ENCODE peak calls at places on chromosomes 3 and 15, in four cellular contexts. One of them, this sample, is unnamed. For H3K9me3, the result is how much of the 10 kb centered on the place peaks cover.

GRCh38 chr15:65245096-65245849 is 34.0 kb upstream of the CILP start:
- DNase-seq in A673: no peak
- DNase-seq in right cardiac atrium: peak
- DNase-seq in iPS DF 6.9: no peak
- DNase-seq in this sample: no peak

GRCh38 chr3:38834717-38835116 is 18.7 kb upstream of the SCN10A start:
- DNase-seq in A673: no peak
- DNase-seq in right cardiac atrium: no peak
- DNase-seq in iPS DF 6.9: no peak
- DNase-seq in this sample: no peak

GRCh38 chr15:38844683-38845195 is 280.1 kb upstream of the RASGRP1 start:
- DNase-seq in A673: no peak
- DNase-seq in right cardiac atrium: no peak
- DNase-seq in iPS DF 6.9: no peak
- DNase-seq in this sample: no peak

GRCh38 chr3:171116365-171116764 is 89.8 kb upstream of the SLC2A2 start:
- DNase-seq in A673: peak
- DNase-seq in right cardiac atrium: no peak
- DNase-seq in iPS DF 6.9: no peak
- DNase-seq in this sample: no peak

GRCh38 chr3:184636774-184637316 is 75.0 kb downstream of the MAGEF1 start:
- DNase-seq in A673: no peak
- DNase-seq in right cardiac atrium: no peak
- DNase-seq in iPS DF 6.9: no peak
- DNase-seq in this sample: no peak

GRCh38 chr15:47620960-47621681 is 96.2 kb upstream of the SEMA6D start:
- DNase-seq in A673: no peak
- DNase-seq in right cardiac atrium: no peak
- DNase-seq in iPS DF 6.9: no peak
- DNase-seq in this sample: no peak

GRCh38 chr3:56136514-56136913 is 331.8 kb downstream of the ERC2 start:
- DNase-seq in A673: no peak
- DNase-seq in right cardiac atrium: no peak
- DNase-seq in iPS DF 6.9: no peak
- DNase-seq in this sample: no peak

GRCh38 chr3:194269610-194270145 is 81.5 kb downstream of the CPN2 start:
- DNase-seq in A673: no peak
- DNase-seq in right cardiac atrium: peak
- DNase-seq in iPS DF 6.9: no peak
- DNase-seq in this sample: no peak

GRCh38 chr3:111739241-111739952 is 119.7 kb upstream of the PHLDB2 start:
- DNase-seq in A673: no peak
- DNase-seq in right cardiac atrium: no peak
- DNase-seq in iPS DF 6.9: no peak
- DNase-seq in this sample: no peak

GRCh38 chr3:186828340-186828739 is 14.2 kb upstream of the ADIPOQ start:
- DNase-seq in A673: no peak
- DNase-seq in right cardiac atrium: no peak
- DNase-seq in iPS DF 6.9: no peak
- DNase-seq in this sample: no peak

GRCh38 chr15:60219841-60220240 is 177.9 kb downstream of the ANXA2 start:
- DNase-seq in A673: no peak
- DNase-seq in right cardiac atrium: no peak
- DNase-seq in iPS DF 6.9: no peak
- DNase-seq in this sample: no peak

GRCh38 chr15:96551196-96551595 is 220.7 kb downstream of the NR2F2 start:
- DNase-seq in A673: no peak
- DNase-seq in right cardiac atrium: no peak
- DNase-seq in iPS DF 6.9: no peak
- DNase-seq in this sample: no peak

GRCh38 chr15:65583701-65584100 is 27.2 kb downstream of the INTS14 start:
- DNase-seq in A673: no peak
- DNase-seq in right cardiac atrium: no peak
- DNase-seq in iPS DF 6.9: no peak
- DNase-seq in this sample: peak

GRCh38 chr15:64045774-64046346 is 425 bp downstream of the DAPK2 start:
- DNase-seq in A673: no peak
- DNase-seq in right cardiac atrium: peak
- DNase-seq in iPS DF 6.9: no peak
- DNase-seq in this sample: peak

GRCh38 chr3:124084398-124084881 is 92.5 kb upstream of the ROPN1 start:
- DNase-seq in A673: no peak
- DNase-seq in right cardiac atrium: no peak
- DNase-seq in iPS DF 6.9: no peak
- DNase-seq in this sample: no peak

GRCh38 chr15:101049856-101050646 is 130.9 kb downstream of the LRRK1 start:
- DNase-seq in A673: no peak
- DNase-seq in right cardiac atrium: peak
- DNase-seq in iPS DF 6.9: no peak
- DNase-seq in this sample: no peak

GRCh38 chr3:127962937-127963336 is 47.9 kb downstream of the KBTBD12 start:
- DNase-seq in A673: no peak
- DNase-seq in right cardiac atrium: no peak
- DNase-seq in iPS DF 6.9: no peak
- DNase-seq in this sample: no peak

GRCh38 chr3:62289922-62290321 is 83.4 kb downstream of the FEZF2 start:
- DNase-seq in A673: no peak
- DNase-seq in right cardiac atrium: no peak
- DNase-seq in iPS DF 6.9: no peak
- DNase-seq in this sample: no peak

GRCh38 chr3:8869613-8870012 is 93.7 kb downstream of the RAD18 start:
- DNase-seq in A673: no peak
- DNase-seq in right cardiac atrium: no peak
- DNase-seq in iPS DF 6.9: no peak
- DNase-seq in this sample: no peak

GRCh38 chr3:59128685-59129084 is 78.9 kb upstream of the CFAP20DC start:
- DNase-seq in A673: no peak
- DNase-seq in right cardiac atrium: no peak
- DNase-seq in iPS DF 6.9: peak
- DNase-seq in this sample: no peak

GRCh38 chr3:191136347-191136746 is 62.7 kb upstream of the OSTN start:
- DNase-seq in A673: peak
- DNase-seq in right cardiac atrium: no peak
- DNase-seq in iPS DF 6.9: peak
- DNase-seq in this sample: no peak

GRCh38 chr15:71806452-71806931 is 3.9 kb upstream of the NR2E3 start:
- DNase-seq in A673: peak
- DNase-seq in right cardiac atrium: no peak
- DNase-seq in iPS DF 6.9: no peak
- DNase-seq in this sample: no peak

GRCh38 chr15:58474741-58475323 is 43.0 kb downstream of the LIPC start:
- DNase-seq in A673: no peak
- DNase-seq in right cardiac atrium: no peak
- DNase-seq in iPS DF 6.9: no peak
- DNase-seq in this sample: no peak

GRCh38 chr3:60920519-60920918 is 330.7 kb downstream of the FHIT start:
- DNase-seq in A673: peak
- DNase-seq in right cardiac atrium: no peak
- DNase-seq in iPS DF 6.9: no peak
- DNase-seq in this sample: no peak

GRCh38 chr3:156676467-156677119 is 2.2 kb downstream of the TIPARP start:
- DNase-seq in A673: peak
- DNase-seq in right cardiac atrium: no peak
- DNase-seq in iPS DF 6.9: no peak
- DNase-seq in this sample: no peak

GRCh38 chr15:100732359-100733055 is 130.1 kb downstream of the ASB7 start:
- DNase-seq in A673: no peak
- DNase-seq in right cardiac atrium: no peak
- DNase-seq in iPS DF 6.9: no peak
- DNase-seq in this sample: no peak

GRCh38 chr3:113721638-113722037 is 24.4 kb downstream of the NAA50 start:
- DNase-seq in A673: no peak
- DNase-seq in right cardiac atrium: no peak
- DNase-seq in iPS DF 6.9: no peak
- DNase-seq in this sample: no peak

GRCh38 chr3:188554404-188554803 is 400.4 kb downstream of the LPP start:
- DNase-seq in A673: no peak
- DNase-seq in right cardiac atrium: no peak
- DNase-seq in iPS DF 6.9: no peak
- DNase-seq in this sample: no peak

GRCh38 chr3:48413611-48414010 is 16.3 kb downstream of the PLXNB1 start:
- DNase-seq in A673: no peak
- DNase-seq in right cardiac atrium: no peak
- DNase-seq in iPS DF 6.9: no peak
- DNase-seq in this sample: no peak

GRCh38 chr3:136332776-136333175 is 82.6 kb downstream of the PCCB start:
- DNase-seq in A673: no peak
- DNase-seq in right cardiac atrium: no peak
- DNase-seq in iPS DF 6.9: no peak
- DNase-seq in this sample: no peak

GRCh38 chr3:186640473-186640818 is 247 bp downstream of the FETUB start:
- DNase-seq in A673: peak
- DNase-seq in right cardiac atrium: peak
- DNase-seq in iPS DF 6.9: no peak
- DNase-seq in this sample: no peak

GRCh38 chr15:39429898-39430357 is 151.0 kb upstream of the THBS1 start:
- DNase-seq in A673: no peak
- DNase-seq in right cardiac atrium: no peak
- DNase-seq in iPS DF 6.9: no peak
- DNase-seq in this sample: no peak

GRCh38 chr3:127033171-127033570 is 50.3 kb downstream of the PLXNA1 start:
- DNase-seq in A673: no peak
- DNase-seq in right cardiac atrium: no peak
- DNase-seq in iPS DF 6.9: no peak
- DNase-seq in this sample: no peak

GRCh38 chr3:160870327-160870726 is 114.3 kb downstream of the PPM1L start:
- DNase-seq in A673: no peak
- DNase-seq in right cardiac atrium: no peak
- DNase-seq in iPS DF 6.9: no peak
- DNase-seq in this sample: no peak

GRCh38 chr3:186514296-186515002 is 29.7 kb downstream of the CRYGS start:
- DNase-seq in A673: peak
- DNase-seq in right cardiac atrium: no peak
- DNase-seq in iPS DF 6.9: no peak
- DNase-seq in this sample: no peak

GRCh38 chr3:65039754-65040210 is 352.0 kb upstream of the ADAMTS9 start:
- DNase-seq in A673: no peak
- DNase-seq in right cardiac atrium: no peak
- DNase-seq in iPS DF 6.9: no peak
- DNase-seq in this sample: no peak

GRCh38 chr15:85598718-85599398 is 195.9 kb downstream of the KLHL25 start:
- DNase-seq in A673: no peak
- DNase-seq in right cardiac atrium: no peak
- DNase-seq in iPS DF 6.9: no peak
- DNase-seq in this sample: no peak

GRCh38 chr15:25055356-25056068 is 100.7 kb downstream of the SNRPN start:
- DNase-seq in A673: no peak
- DNase-seq in right cardiac atrium: no peak
- DNase-seq in iPS DF 6.9: no peak
- DNase-seq in this sample: no peak
- H3K9me3 ChIP-seq in A673: half or more
- H3K9me3 ChIP-seq in right cardiac atrium: half or more
- H3K9me3 ChIP-seq in iPS DF 6.9: under half
- H3K9me3 ChIP-seq in this sample: half or more

GRCh38 chr15:95043933-95044313 is 812.6 kb downstream of the MCTP2 start:
- DNase-seq in A673: no peak
- DNase-seq in right cardiac atrium: no peak
- DNase-seq in iPS DF 6.9: no peak
- DNase-seq in this sample: no peak
- H3K9me3 ChIP-seq in A673: under half
- H3K9me3 ChIP-seq in right cardiac atrium: under half
- H3K9me3 ChIP-seq in iPS DF 6.9: under half
- H3K9me3 ChIP-seq in this sample: under half

GRCh38 chr15:99154271-99154670 is 49.4 kb downstream of the SYNM start:
- DNase-seq in A673: peak
- DNase-seq in right cardiac atrium: no peak
- DNase-seq in iPS DF 6.9: no peak
- DNase-seq in this sample: no peak

GRCh38 chr15:99153026-99153535 is 48.2 kb downstream of the SYNM start:
- DNase-seq in A673: no peak
- DNase-seq in right cardiac atrium: no peak
- DNase-seq in iPS DF 6.9: no peak
- DNase-seq in this sample: no peak

GRCh38 chr15:99158626-99159412 is 53.9 kb downstream of the SYNM start:
- DNase-seq in A673: no peak
- DNase-seq in right cardiac atrium: no peak
- DNase-seq in iPS DF 6.9: no peak
- DNase-seq in this sample: no peak

GRCh38 chr15:99157456-99157855 is 52.6 kb downstream of the SYNM start:
- DNase-seq in A673: no peak
- DNase-seq in right cardiac atrium: no peak
- DNase-seq in iPS DF 6.9: no peak
- DNase-seq in this sample: no peak

GRCh38 chr15:99155961-99156443 is 51.1 kb downstream of the SYNM start:
- DNase-seq in A673: no peak
- DNase-seq in right cardiac atrium: no peak
- DNase-seq in iPS DF 6.9: no peak
- DNase-seq in this sample: no peak
- H3K9me3 ChIP-seq in A673: under half
- H3K9me3 ChIP-seq in right cardiac atrium: under half
- H3K9me3 ChIP-seq in iPS DF 6.9: under half
- H3K9me3 ChIP-seq in this sample: under half

GRCh38 chr3:6671363-6671762 is 189.6 kb upstream of the GRM7 start:
- DNase-seq in A673: no peak
- DNase-seq in right cardiac atrium: no peak
- DNase-seq in iPS DF 6.9: no peak
- DNase-seq in this sample: no peak

DNA sequence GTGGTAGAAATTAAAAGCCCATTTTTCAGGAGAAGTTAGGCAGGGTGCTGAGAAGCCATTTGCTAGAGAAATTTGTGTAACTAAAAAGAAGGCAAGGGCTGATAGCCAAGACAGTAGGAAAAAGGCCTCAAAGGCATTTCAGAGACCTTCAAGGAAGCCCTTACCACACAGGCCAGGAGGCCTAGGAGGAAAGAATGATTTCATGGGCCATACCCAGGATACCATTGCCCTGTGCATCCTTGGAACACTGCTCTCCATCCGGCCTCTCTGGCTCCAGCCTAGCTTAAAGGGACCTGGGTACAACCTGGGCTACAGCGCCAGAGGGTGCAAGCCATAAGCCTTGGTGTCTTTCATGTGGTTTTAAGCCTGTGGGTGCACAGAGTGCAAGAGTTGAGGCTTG is 193.6 kb upstream of the GRM7 start:
- DNase-seq in A673: no peak
- DNase-seq in right cardiac atrium: no peak
- DNase-seq in iPS DF 6.9: no peak
- DNase-seq in this sample: no peak
- H3K9me3 ChIP-seq in A673: under half
- H3K9me3 ChIP-seq in right cardiac atrium: under half
- H3K9me3 ChIP-seq in iPS DF 6.9: under half
- H3K9me3 ChIP-seq in this sample: under half

GRCh38 chr3:44734646-44735168 is 5.3 kb downstream of the ZNF501 start:
- DNase-seq in A673: no peak
- DNase-seq in right cardiac atrium: no peak
- DNase-seq in iPS DF 6.9: no peak
- DNase-seq in this sample: no peak
- H3K9me3 ChIP-seq in A673: half or more
- H3K9me3 ChIP-seq in right cardiac atrium: under half
- H3K9me3 ChIP-seq in iPS DF 6.9: under half
- H3K9me3 ChIP-seq in this sample: half or more

This sample was measured in CD8-positive, alpha-beta memory T cell.